ENCODE peak calls at places on chromosomes 5 and 9, in four cellular contexts. J is WTC11, O is K562, E is GM12878. P is an unnamed sample.

GRCh38 chr9:134624827-134625181 is 16.8 kb upstream of the COL5A1 start:
- DNase-seq in J (peak; percentile 2), O (no peak), E (no peak), P (no peak)

GRCh38 chr9:94885854-94886447 is 159.5 kb downstream of the AOPEP start:
- DNase-seq in J (no peak), O (no peak), E (no peak), P (no peak)

GRCh38 chr9:35515766-35516165 is 25.9 kb downstream of the RUSC2 start:
- DNase-seq in J (no peak), O (no peak), E (no peak), P (no peak)

GRCh38 chr5:36161317-36161716 is 9.4 kb downstream of the SKP2 start:
- DNase-seq in J (no peak), O (no peak), E (no peak), P (no peak)

GRCh38 chr5:91403404-91403803 is 20.3 kb upstream of the ARRDC3 start:
- DNase-seq in J (no peak), O (no peak), E (no peak), P (no peak)

GRCh38 chr5:156647034-156647451 is 203.1 kb upstream of the PPP1R2B start:
- DNase-seq in J (no peak), O (no peak), E (no peak), P (peak; percentile 18)

GRCh38 chr5:143739741-143740140 is 72.2 kb upstream of the HMHB1 start:
- DNase-seq in J (no peak), O (no peak), E (no peak), P (no peak)

GRCh38 chr9:131546336-131547084 is 1.2 kb downstream of the PRRT1B start:
- DNase-seq in J (peak; percentile 69), O (no peak), E (no peak), P (peak; percentile 68)

GRCh38 chr5:77168884-77169254 is 41.6 kb upstream of the PDE8B start:
- DNase-seq in J (no peak), O (peak; percentile 42), E (no peak), P (no peak)

GRCh38 chr5:55903121-55903701 is 52.1 kb downstream of the IL31RA start:
- DNase-seq in J (no peak), O (no peak), E (peak; percentile 70), P (no peak)

GRCh38 chr5:983238-983524 is 25.4 kb upstream of the NKD2 start:
- DNase-seq in J (no peak), O (no peak), E (no peak), P (no peak)

GRCh38 chr5:121138495-121138907 is 674.4 kb downstream of the PRR16 start:
- DNase-seq in J (no peak), O (no peak), E (no peak), P (no peak)

GRCh38 chr9:89550516-89550915 is 52.6 kb upstream of the SEMA4D start:
- DNase-seq in J (no peak), O (no peak), E (no peak), P (no peak)

GRCh38 chr5:111271885-111272284 is 47.7 kb downstream of the CAMK4 start:
- DNase-seq in J (no peak), O (no peak), E (no peak), P (no peak)

GRCh38 chr5:69300537-69301203 is 31.9 kb downstream of the CCDC125 start:
- DNase-seq in J (no peak), O (peak; percentile 33), E (no peak), P (no peak)

GRCh38 chr5:149438711-149439132 is 59.6 kb upstream of the IL17B start:
- DNase-seq in J (no peak), O (no peak), E (no peak), P (no peak)

GRCh38 chr9:113919422-113919821 is 43.3 kb downstream of the ZNF618 start:
- DNase-seq in J (no peak), O (no peak), E (no peak), P (no peak)

GRCh38 chr9:111038336-111039202 is at the start of gene LPAR1:
- DNase-seq in J (peak; percentile 68), O (no peak), E (no peak), P (no peak)
- TF ChIP-seq ETV6 in J (no peak), O (no peak), E (no peak), P (no peak)

GRCh38 chr5:132763369-132764036 is 13.5 kb downstream of the SEPTIN8 start:
- DNase-seq in J (no peak), O (no peak), E (no peak), P (no peak)

GRCh38 chr5:132766020-132766805 is 10.8 kb downstream of the SEPTIN8 start:
- DNase-seq in J (no peak), O (no peak), E (no peak), P (no peak)

GRCh38 chr5:132765311-132766019 is 11.6 kb downstream of the SEPTIN8 start:
- DNase-seq in J (no peak), O (no peak), E (no peak), P (no peak)

GRCh38 chr5:132764051-132764450 is 13.0 kb downstream of the SEPTIN8 start:
- DNase-seq in J (no peak), O (no peak), E (no peak), P (no peak)

DNA sequence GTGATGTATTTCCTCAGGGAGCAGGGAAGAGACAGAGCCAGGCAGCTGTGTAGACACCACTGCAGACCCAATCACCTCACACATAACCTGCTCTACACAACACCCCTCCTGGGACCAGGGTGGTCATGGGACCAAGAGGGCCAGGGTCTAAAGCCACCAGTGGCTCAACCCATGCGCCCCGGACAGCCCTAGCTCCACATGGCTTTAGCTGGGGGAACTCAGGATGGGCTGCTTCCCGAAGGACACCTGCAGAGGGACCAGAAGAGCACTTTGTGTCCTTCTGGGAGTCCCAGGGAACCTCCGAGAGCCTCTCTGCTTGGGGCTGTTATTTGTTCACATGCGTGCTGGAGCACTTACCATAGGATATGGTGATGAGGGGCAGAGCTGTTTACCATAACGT is 12.4 kb downstream of the SEPTIN8 start:
- DNase-seq in J (no peak), O (no peak), E (no peak), P (no peak)
- TF ChIP-seq CREM in J (no peak), O (no peak), E (no peak), P (no peak)

DNA sequence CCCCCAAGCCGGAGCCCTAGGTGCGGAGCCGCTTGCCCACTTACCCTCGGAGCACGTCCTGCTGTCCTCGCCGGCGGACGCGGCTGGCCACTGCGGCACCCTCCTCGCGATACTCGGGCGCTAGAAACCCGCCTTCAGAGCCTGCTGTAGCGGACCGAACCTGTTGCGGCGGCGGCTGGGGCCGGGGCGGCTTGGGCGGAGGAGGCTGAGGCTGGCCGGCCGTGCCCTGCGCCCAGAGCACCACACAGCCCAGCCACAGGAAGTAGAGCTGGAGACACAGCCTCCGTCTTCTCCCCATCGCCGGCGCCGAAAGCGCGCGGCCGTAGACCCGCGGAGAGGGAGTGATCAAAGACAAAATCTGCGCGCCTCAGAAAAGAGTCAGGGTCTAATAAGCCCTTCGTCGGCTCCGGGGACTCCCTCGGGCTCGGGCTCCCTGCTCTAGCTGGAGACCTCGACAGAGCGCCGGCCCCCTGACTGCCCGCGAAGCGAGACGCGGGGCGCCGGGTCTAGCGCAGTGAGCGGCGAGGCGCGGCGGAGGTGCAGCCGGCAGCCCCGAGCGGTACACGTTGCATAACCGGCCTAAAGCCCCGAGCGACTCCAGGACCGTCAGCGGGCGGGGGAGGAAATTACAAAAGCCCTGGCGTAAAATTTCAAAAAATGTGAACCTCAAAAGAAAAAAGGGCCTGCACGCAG is 593 bp downstream of the FBN2 start:
- DNase-seq in J (peak; percentile 50), O (no peak), E (no peak), P (no peak)
- TF ChIP-seq ETV6 in J (no peak), O (no peak), E (no peak), P (no peak)

DNA sequence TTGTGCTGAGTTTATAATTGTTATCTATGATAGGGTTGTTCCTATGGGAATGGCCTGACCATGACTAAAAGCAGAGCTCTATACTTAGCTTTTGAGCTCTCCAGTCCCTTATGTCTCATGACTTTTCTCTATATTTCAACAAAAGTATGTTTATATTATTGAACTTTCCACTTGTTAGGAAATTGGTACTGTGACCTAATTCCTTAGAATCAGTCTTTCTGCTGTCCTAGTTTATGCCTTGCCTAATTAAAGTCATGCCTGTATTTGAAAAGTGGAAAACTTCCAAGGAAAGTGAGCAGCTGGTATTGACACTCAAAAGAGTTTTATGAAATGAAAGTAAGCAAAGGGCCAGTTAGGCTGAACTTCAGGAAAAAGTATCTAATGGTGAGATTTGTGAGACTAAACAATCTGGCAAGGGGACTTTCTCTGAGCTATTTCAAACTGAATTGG is 68.6 kb downstream of the XRCC4 start:
- DNase-seq in J (no peak), O (no peak), E (no peak), P (no peak)
- TF ChIP-seq CREM in J (no peak), O (no peak), E (no peak), P (no peak)

GRCh38 chr5:96407441-96407840 is 25.6 kb downstream of the PCSK1 start:
- DNase-seq in J (no peak), O (no peak), E (no peak), P (no peak)

GRCh38 chr5:96404191-96404867 is 28.7 kb downstream of the PCSK1 start:
- DNase-seq in J (no peak), O (no peak), E (no peak), P (no peak)

GRCh38 chr5:96408276-96408777 is 24.7 kb downstream of the PCSK1 start:
- DNase-seq in J (no peak), O (no peak), E (no peak), P (no peak)

GRCh38 chr5:96396878-96397277 is 36.2 kb downstream of the PCSK1 start:
- DNase-seq in J (no peak), O (no peak), E (no peak), P (no peak)

DNA sequence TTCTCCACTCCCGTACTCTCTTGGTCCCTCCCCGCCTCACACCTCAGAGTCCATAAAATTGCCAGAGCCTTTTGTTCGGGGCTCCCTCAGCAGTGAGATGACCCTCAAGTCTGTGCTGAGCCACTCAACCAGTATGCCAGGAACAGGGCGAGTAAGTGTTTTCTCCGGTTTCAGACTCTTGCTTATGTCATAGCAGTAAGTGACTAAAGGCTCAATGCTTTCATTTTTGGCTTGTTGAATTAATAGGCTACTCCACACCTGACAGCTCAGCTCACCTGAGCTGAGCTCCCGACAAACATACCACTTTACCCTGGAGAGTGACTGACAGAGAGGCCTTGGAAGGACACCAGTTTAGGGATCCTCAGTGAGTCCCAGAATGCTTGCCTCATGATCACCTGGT is 30.5 kb downstream of the PCSK1 start:
- DNase-seq in J (no peak), O (no peak), E (no peak), P (no peak)
- TF ChIP-seq ETV6 in J (no peak), O (no peak), E (no peak), P (no peak)

GRCh38 chr9:33123632-33124031 is 43.5 kb downstream of the B4GALT1 start:
- DNase-seq in J (no peak), O (no peak), E (no peak), P (no peak)
- TF ChIP-seq CREM in J (no peak), O (no peak), E (no peak), P (no peak)

P was measured in HepG2.